ENCODE peak calls at places on chromosomes 3 and 15, in six cellular contexts. I is stimulated activated CD4-positive, alpha-beta T cell treated with anti-CD3 and anti-CD28 coated beads, Interleukin-15, amount 100 ng/mL, for 24 hours; A is omental fat pad; U is effector CD4-positive, alpha-beta T cell; V is NCI-H2029 treated with DMSO at 0.1 percent for 48 hours; R is mesendoderm. O is an unnamed sample.

GRCh38 chr3:14921811-14922705 is 25.3 kb upstream of the NR2C2 start:
- DNase-seq in I (no peak), A (no peak), U (no peak), V (no peak), R (no peak), O (no peak)

GRCh38 chr15:25439456-25439836 is 622 bp upstream of the UBE3A start:
- DNase-seq in I (no peak), A (no peak), U (no peak), V (no peak), R (peak), O (peak)

GRCh38 chr3:5053021-5053831 is 68.9 kb upstream of the ARL8B start:
- DNase-seq in I (no peak), A (no peak), U (no peak), V (no peak), R (peak), O (peak)

GRCh38 chr15:93265046-93265658 is 176.1 kb upstream of the RGMA start:
- DNase-seq in I (no peak), A (no peak), U (no peak), V (no peak), R (peak), O (peak)

GRCh38 chr3:54099381-54099780 is 23.0 kb upstream of the CACNA2D3 start:
- DNase-seq in I (no peak), A (no peak), U (no peak), V (no peak), R (no peak), O (no peak)

GRCh38 chr15:96687388-96688107 is 357.0 kb downstream of the NR2F2 start:
- DNase-seq in I (no peak), A (no peak), U (no peak), V (no peak), R (peak), O (no peak)

GRCh38 chr3:72738752-72739520 is 109.3 kb downstream of the SHQ1 start:
- DNase-seq in I (peak), A (no peak), U (peak), V (peak), R (peak), O (peak)

GRCh38 chr3:104190681-104191080 is 1176.0 kb upstream of the ALCAM start:
- DNase-seq in I (no peak), A (no peak), U (no peak), V (no peak), R (peak), O (no peak)

GRCh38 chr15:79956354-79956939 is 14.5 kb downstream of the BCL2A1 start:
- DNase-seq in I (no peak), A (no peak), U (no peak), V (no peak), R (no peak), O (no peak)

GRCh38 chr3:9833078-9833477 is 10.7 kb downstream of the RPUSD3 start:
- DNase-seq in I (no peak), A (no peak), U (no peak), V (no peak), R (no peak), O (no peak)

GRCh38 chr3:63964287-63965073 is 52.3 kb upstream of the SCAANT1 start:
- DNase-seq in I (no peak), A (no peak), U (no peak), V (no peak), R (peak), O (no peak)

GRCh38 chr15:62391565-62392262 is 226.6 kb upstream of the C2CD4B start:
- DNase-seq in I (peak), A (no peak), U (no peak), V (no peak), R (peak), O (peak)

GRCh38 chr3:15634671-15635661 is 33.4 kb downstream of the BTD start:
- DNase-seq in I (no peak), A (no peak), U (no peak), V (no peak), R (no peak), O (peak)

GRCh38 chr3:20051123-20051806 is 11.0 kb downstream of the KAT2B start:
- DNase-seq in I (no peak), A (no peak), U (no peak), V (no peak), R (no peak), O (no peak)

GRCh38 chr15:96789999-96790398 is 459.5 kb downstream of the NR2F2 start:
- DNase-seq in I (no peak), A (no peak), U (no peak), V (no peak), R (no peak), O (no peak)

GRCh38 chr3:169044341-169045113 is 619.0 kb downstream of the MECOM start:
- DNase-seq in I (no peak), A (no peak), U (no peak), V (no peak), R (no peak), O (peak)

GRCh38 chr3:35944915-35945710 is 305.8 kb downstream of the ARPP21 start:
- DNase-seq in I (no peak), A (no peak), U (no peak), V (no peak), R (peak), O (peak)

GRCh38 chr15:80822666-80823065 is 43.5 kb downstream of the CEMIP start:
- DNase-seq in I (no peak), A (no peak), U (no peak), V (no peak), R (no peak), O (no peak)

O was measured in RPMI7951.